ENCODE peak calls at places on chromosome 11, in four cellular contexts. One of them, this sample, is unnamed.

GRCh38 chr11:76656087-76656531 is 14.4 kb downstream of the LRRC32 start:
- DNase-seq in GM13977: no peak
- DNase-seq in neural crest cell: no peak
- DNase-seq in mammary epithelial cell: no peak
- DNase-seq in this sample: no peak

GRCh38 chr11:109756951-109757350 is 335.0 kb downstream of the C11orf87 start:
- DNase-seq in GM13977: no peak
- DNase-seq in mammary epithelial cell: no peak
- DNase-seq in neural crest cell: no peak
- DNase-seq in this sample: no peak

GRCh38 chr11:130866831-130867230 is 49.4 kb downstream of the SNX19 start:
- DNase-seq in neural crest cell: no peak
- DNase-seq in GM13977: no peak
- DNase-seq in mammary epithelial cell: no peak
- DNase-seq in this sample: no peak

GRCh38 chr11:127003260-127003981 is 2.9 kb upstream of the KIRREL3 start:
- DNase-seq in neural crest cell: peak
- DNase-seq in mammary epithelial cell: peak
- DNase-seq in GM13977: peak
- DNase-seq in this sample: peak

GRCh38 chr11:1390603-1391164 is 950 bp downstream of the BRSK2 start:
- DNase-seq in neural crest cell: peak
- DNase-seq in GM13977: no peak
- DNase-seq in mammary epithelial cell: no peak
- DNase-seq in this sample: no peak

GRCh38 chr11:72759468-72759867 is 7.3 kb upstream of the ARAP1 start:
- DNase-seq in neural crest cell: no peak
- DNase-seq in mammary epithelial cell: no peak
- DNase-seq in GM13977: no peak
- DNase-seq in this sample: no peak

GRCh38 chr11:117313828-117314768 is 2.0 kb downstream of the BACE1 start:
- DNase-seq in neural crest cell: no peak
- DNase-seq in GM13977: no peak
- DNase-seq in mammary epithelial cell: no peak
- DNase-seq in this sample: no peak

GRCh38 chr11:67648796-67649613 is 1.5 kb downstream of the ACY3 start:
- DNase-seq in GM13977: no peak
- DNase-seq in mammary epithelial cell: no peak
- DNase-seq in neural crest cell: no peak
- DNase-seq in this sample: no peak

This sample was measured in GM20000.